ENCODE peak calls at places on chromosomes 12 and 14, in five cellular contexts. Z, C, F, O and G are unnamed samples.

GRCh38 chr14:43795600-43796228 is 711.4 kb downstream of the FSCB start:
- DNase-seq in Z (no peak), F (no peak), O (no peak), C (no peak), G (no peak)

GRCh38 chr12:15035185-15035584 is 62.3 kb downstream of the PDE6H start:
- DNase-seq in C (no peak), Z (no peak), O (no peak), F (no peak), G (no peak)

GRCh38 chr12:106551410-106551809 is 31.4 kb upstream of the RFX4 start:
- DNase-seq in F (no peak), Z (no peak), C (no peak), O (no peak), G (no peak)

GRCh38 chr14:62614117-62614516 is 431.1 kb downstream of the KCNH5 start:
- DNase-seq in F (no peak), O (no peak), Z (no peak), C (no peak), G (no peak)

GRCh38 chr14:72594099-72594901 is 299.6 kb downstream of the DPF3 start:
- DNase-seq in O (no peak), C (no peak), F (no peak), Z (no peak), G (no peak)

GRCh38 chr14:89349196-89350008 is 67.6 kb downstream of the FOXN3 start:
- DNase-seq in F (no peak), O (peak; percentile 87), Z (no peak), C (no peak), G (peak; percentile 48)

GRCh38 chr12:110744697-110745264 is 2.1 kb upstream of the PPP1CC start:
- DNase-seq in O (no peak), C (no peak), F (no peak), Z (no peak), G (peak; percentile 4)

GRCh38 chr12:53500119-53500775 is 836 bp upstream of the TARBP2 start:
- DNase-seq in Z (peak; percentile 63), F (peak; percentile 71), C (no peak), O (peak; percentile 80), G (no peak)

GRCh38 chr12:85580562-85581168 is 255.5 kb downstream of the RASSF9 start:
- DNase-seq in F (peak; percentile 19), C (no peak), Z (peak; percentile 2), O (no peak), G (no peak)

GRCh38 chr14:92693998-92694780 is 54.2 kb downstream of the LGMN start:
- DNase-seq in Z (no peak), F (no peak), C (no peak), O (no peak), G (no peak)

GRCh38 chr12:131862994-131863710 is 31.3 kb upstream of the ULK1 start:
- DNase-seq in O (no peak), Z (no peak), F (no peak), C (no peak), G (no peak)

GRCh38 chr12:34393086-34393820 is 371.0 kb downstream of the ALG10 start:
- DNase-seq in C (no peak), Z (no peak), O (peak; percentile 39), F (peak; percentile 7), G (no peak)

GRCh38 chr12:92596388-92596787 is 106.4 kb upstream of the PLEKHG7 start:
- DNase-seq in Z (no peak), F (no peak), O (no peak), C (no peak), G (no peak)

GRCh38 chr14:96584199-96584906 is 82.2 kb downstream of the PAPOLA start:
- DNase-seq in Z (no peak), O (no peak), C (no peak), F (no peak), G (no peak)

GRCh38 chr12:14367097-14367661 is 1.7 kb downstream of the ATF7IP start:
- DNase-seq in F (no peak), O (no peak), Z (no peak), C (no peak), G (no peak)

GRCh38 chr12:99130808-99131538 is 485.9 kb downstream of the APAF1 start:
- DNase-seq in O (no peak), C (no peak), F (no peak), Z (no peak), G (no peak)

GRCh38 chr14:94345344-94346072 is 22.4 kb upstream of the SERPINA6 start:
- DNase-seq in O (no peak), C (no peak), Z (peak; percentile 92), F (no peak), G (no peak)

GRCh38 chr12:45660330-45660729 is 69.2 kb upstream of the ARID2 start:
- DNase-seq in Z (no peak), C (no peak), O (no peak), F (no peak), G (no peak)

GRCh38 chr12:107704056-107704455 is 18.5 kb downstream of the PWP1 start:
- DNase-seq in C (no peak), F (no peak), Z (no peak), O (no peak), G (no peak)

GRCh38 chr14:59098377-59098776 is 90.1 kb upstream of the DAAM1 start:
- DNase-seq in O (no peak), F (no peak), C (no peak), Z (peak; percentile 44), G (no peak)

GRCh38 chr12:48054955-48055821 is 50.7 kb downstream of the SENP1 start:
- DNase-seq in O (no peak), C (no peak), Z (no peak), F (no peak), G (no peak)

GRCh38 chr12:115023898-115024297 is 339.9 kb upstream of the TBX3 start:
- DNase-seq in O (no peak), C (no peak), F (no peak), Z (no peak), G (no peak)

GRCh38 chr12:101089271-101089670 is 120.8 kb downstream of the SLC5A8 start:
- DNase-seq in Z (no peak), F (no peak), C (no peak), O (no peak), G (no peak)

GRCh38 chr12:106994579-106995220 is 7.8 kb upstream of the MTERF2 start:
- DNase-seq in C (no peak), F (no peak), Z (no peak), O (no peak), G (no peak)

GRCh38 chr12:114671664-114672476 is 12.1 kb downstream of the TBX3 start:
- DNase-seq in Z (no peak), O (no peak), C (no peak), F (no peak), G (no peak)

GRCh38 chr14:100297320-100298300 is 8.6 kb downstream of the SLC25A29 start:
- DNase-seq in Z (peak; percentile 61), C (peak; percentile 82), O (peak; percentile 87), F (peak; percentile 82), G (no peak)

GRCh38 chr12:78062781-78063180 is 232.1 kb downstream of the NAV3 start:
- DNase-seq in Z (peak; percentile 29), C (no peak), F (peak; percentile 32), O (no peak), G (no peak)

GRCh38 chr14:20415723-20416622 is 2.7 kb upstream of the TEP1 start:
- DNase-seq in O (no peak), Z (peak; percentile 30), F (no peak), C (no peak), G (no peak)

GRCh38 chr14:99757331-99758070 is 35.7 kb upstream of the EML1 start:
- DNase-seq in F (no peak), C (no peak), Z (peak; percentile 97), O (no peak), G (no peak)

GRCh38 chr12:56020437-56021189 is at the start of gene IKZF4:
- DNase-seq in Z (no peak), F (peak; percentile 48), C (peak; percentile 15), O (peak; percentile 67), G (peak; percentile 32)

GRCh38 chr14:100840286-100840685 is 14.4 kb downstream of the MEG3 start:
- DNase-seq in F (no peak), Z (no peak), O (no peak), C (no peak), G (no peak)

GRCh38 chr14:53055003-53055402 is 98.1 kb downstream of the DDHD1 start:
- DNase-seq in C (no peak), O (no peak), F (no peak), Z (peak; percentile 42), G (no peak)

GRCh38 chr14:77305696-77306095 is 15.0 kb downstream of the POMT2 start:
- DNase-seq in O (no peak), F (no peak), C (no peak), Z (no peak), G (peak; percentile 33)

GRCh38 chr12:47903151-47903611 is 1.6 kb downstream of the VDR start:
- DNase-seq in F (peak; percentile 34), O (no peak), Z (peak; percentile 55), C (no peak), G (no peak)

GRCh38 chr12:49740930-49741881 is at the start of gene TMBIM6:
- DNase-seq in F (peak; percentile 100), O (peak; percentile 100), C (peak; percentile 100), Z (peak; percentile 100), G (peak; percentile 90)

GRCh38 chr12:120252071-120252906 is 13.2 kb downstream of the PXN start:
- DNase-seq in O (no peak), C (no peak), F (no peak), Z (no peak), G (no peak)